ENCODE peak calls at places on chromosomes 4 and X, in nine cellular contexts. S is aorta, D is cardiac muscle cell, E is hepatocyte, M is ovary, L is left ventricle myocardium inferior, F is Caco-2, U is GM23338, P is esophagus squamous epithelium. H is an unnamed sample. For H3K4me1, the result is how much of the 10 kb centered on the place peaks cover.

GRCh38 chr4:133263082-133263481 is 114.0 kb downstream of the PCDH10 start:
- DNase-seq in M (no peak), L (no peak), S (no peak), P (no peak), D (no peak), F (no peak), E (no peak), U (peak), H (no peak)

GRCh38 chr4:146033149-146033548 is 94.5 kb upstream of the ZNF827 start:
- DNase-seq in D (no peak), S (no peak), F (no peak), E (peak), U (peak), L (no peak), P (no peak), M (no peak), H (peak)

GRCh38 chr4:159606835-159607234 is 504.0 kb downstream of the RAPGEF2 start:
- DNase-seq in M (no peak), S (no peak), P (no peak), L (no peak), F (no peak), U (no peak), D (peak), E (no peak), H (no peak)

GRCh38 chrX:134603806-134604700 is 54.2 kb downstream of the PLAC1 start:
- DNase-seq in D (peak), P (no peak), U (peak), M (no peak), F (no peak), E (no peak), S (no peak), L (no peak), H (no peak)

GRCh38 chr4:123573866-123574508 is 177.4 kb downstream of the SPRY1 start:
- DNase-seq in F (no peak), U (no peak), E (no peak), P (no peak), L (no peak), M (no peak), D (no peak), S (no peak), H (no peak)

GRCh38 chr4:15161439-15161838 is 159.2 kb downstream of the CPEB2 start:
- DNase-seq in E (no peak), P (no peak), M (no peak), U (no peak), S (no peak), F (no peak), L (no peak), D (no peak), H (no peak)

GRCh38 chr4:77818077-77818666 is 996 bp downstream of the CNOT6L start:
- DNase-seq in F (peak), L (peak), U (peak), D (peak), S (peak), M (peak), E (peak), P (peak), H (peak)

GRCh38 chr4:172245493-172245892 is 432.3 kb downstream of the GALNTL6 start:
- DNase-seq in P (no peak), M (no peak), E (no peak), L (no peak), U (no peak), S (no peak), D (no peak), F (no peak), H (no peak)

GRCh38 chr4:76058888-76059426 is 15.6 kb upstream of the ART3 start:
- DNase-seq in D (peak), S (no peak), L (no peak), P (no peak), F (peak), U (no peak), E (no peak), M (no peak), H (no peak)

GRCh38 chrX:17377047-17377692 is 2.2 kb downstream of the NHS start:
- DNase-seq in F (peak), E (peak), P (no peak), U (peak), L (peak), S (peak), M (peak), D (peak), H (peak)

GRCh38 chr4:141642711-141643110 is 6.3 kb downstream of the IL15 start:
- DNase-seq in L (no peak), P (no peak), D (no peak), U (no peak), S (no peak), M (no peak), E (no peak), F (no peak), H (no peak)

GRCh38 chrX:18709833-18710232 is 2.4 kb downstream of the PPEF1 start:
- DNase-seq in U (no peak), M (no peak), F (no peak), P (no peak), D (no peak), L (no peak), E (no peak), S (no peak), H (no peak)

GRCh38 chrX:55636109-55636508 is 12.9 kb downstream of the FOXR2 start:
- DNase-seq in M (no peak), F (no peak), U (no peak), P (no peak), D (no peak), L (no peak), E (no peak), S (no peak), H (no peak)

GRCh38 chr4:36348403-36348938 is 67.1 kb downstream of the DTHD1 start:
- DNase-seq in F (no peak), S (no peak), L (no peak), D (no peak), U (no peak), M (no peak), E (peak), P (no peak), H (no peak)

GRCh38 chr4:157804169-157804543 is 368.7 kb downstream of the GASK1B start:
- DNase-seq in D (no peak), P (no peak), L (no peak), E (peak), M (no peak), S (no peak), F (no peak), U (no peak), H (no peak)

GRCh38 chr4:4962928-4963327 is 56.3 kb downstream of the CYTL1 start:
- DNase-seq in S (no peak), U (no peak), E (no peak), L (no peak), D (no peak), F (no peak), P (no peak), M (no peak), H (no peak)

GRCh38 chrX:108033890-108034289 is 11.0 kb upstream of the VSIG1 start:
- DNase-seq in F (no peak), D (no peak), M (no peak), L (no peak), P (no peak), E (no peak), S (no peak), U (no peak), H (no peak)
- H3K4me1 ChIP-seq in F (under half), D (under half), M (under half), L (under half), P (under half), E (under half), S (under half), U (under half), H (under half)

DNA sequence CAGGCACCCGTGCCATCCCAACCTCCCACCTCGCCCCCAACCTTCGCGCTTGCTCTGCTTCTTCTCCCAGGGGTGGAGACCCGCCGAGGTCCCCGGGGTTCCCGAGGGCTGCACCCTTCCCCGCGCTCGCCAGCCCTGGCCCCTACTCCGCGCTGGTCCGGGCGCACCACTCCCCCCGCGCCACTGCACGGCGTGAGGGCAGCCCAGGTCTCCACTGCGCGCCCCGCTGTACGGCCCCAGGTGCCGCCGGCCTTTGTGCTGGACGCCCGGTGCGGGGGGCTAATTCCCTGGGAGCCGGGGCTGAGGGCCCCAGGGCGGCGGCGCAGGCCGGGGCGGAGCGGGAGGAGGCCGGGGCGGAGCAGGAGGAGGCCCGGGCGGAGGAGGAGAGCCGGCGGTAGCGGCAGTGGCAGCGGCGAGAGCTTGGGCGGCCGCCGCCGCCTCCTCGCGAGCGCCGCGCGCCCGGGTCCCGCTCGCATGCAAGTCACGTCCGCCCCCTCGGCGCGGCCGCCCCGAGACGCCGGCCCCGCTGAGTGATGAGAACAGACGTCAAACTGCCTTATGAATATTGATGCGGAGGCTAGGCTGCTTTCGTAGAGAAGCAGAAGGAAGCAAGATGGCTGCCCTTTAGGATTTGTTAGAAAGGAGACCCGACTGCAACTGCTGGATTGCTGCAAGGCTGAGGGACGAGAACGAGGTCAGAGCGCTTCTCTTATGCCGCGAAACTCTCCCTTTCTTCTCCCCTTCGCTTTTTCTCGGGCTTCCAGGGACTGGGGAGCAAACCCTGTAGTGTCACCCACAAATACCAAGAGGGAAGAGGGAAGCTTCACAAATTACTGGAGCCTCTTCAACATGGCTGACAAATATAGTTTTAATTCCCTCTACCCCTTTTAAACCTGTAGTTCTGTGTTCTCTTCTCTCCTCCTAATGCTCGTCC is at the start of gene TET2:
- DNase-seq in U (peak), M (peak), E (peak), F (peak), D (peak), P (peak), L (peak), S (peak), H (peak)
- H3K4me1 ChIP-seq in U (under half), M (under half), E (under half), F (under half), D (under half), P (under half), L (half or more), S (under half), H (under half)

DNA sequence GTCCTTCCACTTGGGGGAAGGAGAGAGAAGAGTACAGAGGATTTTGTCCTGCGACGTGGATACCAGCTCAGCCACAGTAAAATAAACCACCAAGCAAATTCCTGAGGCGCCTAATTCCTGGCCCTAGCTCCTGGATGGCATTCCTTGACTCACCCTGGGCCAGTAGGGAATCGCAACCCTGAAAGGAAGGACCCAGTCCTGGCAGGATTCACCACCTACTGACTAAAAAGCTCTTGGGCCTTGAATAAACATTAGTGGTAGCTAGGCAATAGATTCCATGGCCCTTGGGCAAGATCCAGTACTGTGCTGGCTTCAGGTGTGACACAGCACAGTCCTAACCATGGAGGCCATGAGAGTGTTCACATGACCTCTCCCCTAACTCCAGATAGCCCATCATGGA is 45.6 kb downstream of the GABRA3 start:
- DNase-seq in E (no peak), U (peak), D (no peak), P (no peak), S (no peak), F (no peak), L (no peak), M (no peak), H (no peak)
- H3K4me1 ChIP-seq in E (under half), U (under half), D (under half), P (under half), S (under half), F (under half), L (under half), M (under half), H (under half)

GRCh38 chr4:48342559-48342878 is 1.2 kb downstream of the SLAIN2 start:
- DNase-seq in M (no peak), S (no peak), L (no peak), U (no peak), D (no peak), F (no peak), P (no peak), E (no peak), H (no peak)
- H3K4me1 ChIP-seq in M (under half), S (under half), L (half or more), U (under half), D (under half), F (under half), P (under half), E (under half), H (under half)

H was measured in transverse colon.